ENCODE peak calls at places on chromosomes 3 and 15, in ten cellular contexts. P is body of pancreas, T is ascending aorta, Z is fibroblast of lung, V is A549, B is A673, D is endothelial cell, M is GM12865, W is heart left ventricle, S is activated B cell treated with CpG ODN at 0.5 μM for 24 hours. L is an unnamed sample.

GRCh38 chr3:184261270-184262165 is at the start of gene CAMK2N2:
- DNase-seq in S (peak), W (peak), B (peak), Z (peak), M (peak), T (no peak), V (peak), D (peak), P (peak), L (peak)

GRCh38 chr3:53140575-53141467 is 10.6 kb upstream of the RFT1 start:
- DNase-seq in W (no peak), Z (peak), T (no peak), P (no peak), D (no peak), M (peak), B (no peak), V (no peak), S (no peak), L (no peak)

GRCh38 chr3:157913052-157913451 is 193.2 kb downstream of the SHOX2 start:
- DNase-seq in Z (no peak), T (no peak), D (no peak), V (no peak), P (no peak), S (no peak), M (no peak), W (no peak), B (no peak), L (no peak)

GRCh38 chr3:14285526-14285925 is 106.9 kb downstream of the LSM3 start:
- DNase-seq in S (no peak), V (no peak), Z (no peak), P (no peak), B (no peak), D (no peak), W (no peak), M (no peak), T (no peak), L (no peak)

GRCh38 chr3:124873241-124873640 is 13.9 kb downstream of the ITGB5 start:
- DNase-seq in Z (no peak), P (no peak), S (no peak), D (no peak), M (no peak), B (no peak), V (no peak), W (no peak), T (no peak), L (no peak)

GRCh38 chr15:69876030-69876429 is 221.7 kb downstream of the TLE3 start:
- DNase-seq in P (no peak), B (peak), V (no peak), S (no peak), Z (no peak), M (no peak), W (no peak), D (no peak), T (no peak), L (no peak)

GRCh38 chr15:63469190-63469589 is 35.2 kb upstream of the USP3 start:
- DNase-seq in T (no peak), Z (no peak), D (no peak), B (no peak), W (no peak), P (no peak), S (no peak), M (no peak), V (no peak), L (no peak)

GRCh38 chr3:160929595-160929994 is 173.6 kb downstream of the PPM1L start:
- DNase-seq in T (no peak), V (no peak), P (peak), D (peak), S (no peak), M (no peak), Z (peak), B (no peak), W (peak), L (no peak)

GRCh38 chr15:89812126-89812846 is 2.4 kb downstream of the ANPEP start:
- DNase-seq in P (peak), B (no peak), W (peak), D (no peak), Z (no peak), T (peak), V (no peak), M (no peak), S (no peak), L (peak)

GRCh38 chr3:156620260-156620659 is 54.1 kb upstream of the TIPARP start:
- DNase-seq in D (no peak), W (no peak), T (no peak), P (no peak), Z (peak), M (peak), B (no peak), V (no peak), S (no peak), L (no peak)

GRCh38 chr3:20074226-20075063 is 34.2 kb downstream of the KAT2B start:
- DNase-seq in Z (no peak), W (no peak), D (no peak), M (no peak), T (no peak), B (no peak), V (no peak), P (no peak), S (no peak), L (no peak)

GRCh38 chr15:69060744-69061143 is 46.2 kb downstream of the NOX5 start:
- DNase-seq in W (no peak), P (no peak), M (peak), V (no peak), T (no peak), Z (no peak), D (no peak), B (no peak), S (no peak), L (no peak)

GRCh38 chr3:182717216-182717615 is 76.1 kb upstream of the ATP11B start:
- DNase-seq in S (no peak), W (no peak), B (no peak), P (no peak), V (no peak), D (no peak), M (peak), T (no peak), Z (no peak), L (no peak)

GRCh38 chr3:7144696-7145308 is 283.9 kb downstream of the GRM7 start:
- DNase-seq in Z (peak), M (peak), B (peak), W (no peak), V (peak), S (no peak), D (peak), T (no peak), P (no peak), L (no peak)

GRCh38 chr15:41503669-41504010 is 10.0 kb downstream of the ITPKA start:
- DNase-seq in D (no peak), Z (no peak), V (no peak), P (no peak), S (no peak), T (no peak), B (no peak), W (peak), M (no peak), L (peak)

GRCh38 chr3:161051856-161052255 is 53.3 kb downstream of the B3GALNT1 start:
- DNase-seq in V (no peak), T (no peak), B (no peak), Z (no peak), M (no peak), W (no peak), S (no peak), D (no peak), P (no peak), L (no peak)

GRCh38 chr15:92715753-92716152 is 60.2 kb upstream of the FAM174B start:
- DNase-seq in V (no peak), W (no peak), Z (peak), T (no peak), P (no peak), M (no peak), B (peak), D (no peak), S (no peak), L (no peak)

GRCh38 chr15:42413914-42414313 is 54.6 kb downstream of the CAPN3 start:
- DNase-seq in S (no peak), P (no peak), V (no peak), T (no peak), Z (peak), D (no peak), M (no peak), B (no peak), W (no peak), L (no peak)

GRCh38 chr15:73996939-73997338 is 2.4 kb downstream of the PML start:
- DNase-seq in B (peak), T (no peak), V (no peak), S (no peak), Z (no peak), D (peak), P (no peak), W (no peak), M (peak), L (no peak)

GRCh38 chr3:155744091-155744625 is 713 bp downstream of the PLCH1 start:
- DNase-seq in M (peak), B (peak), P (peak), S (peak), V (peak), Z (no peak), D (peak), T (no peak), W (peak), L (peak)

GRCh38 chr3:98731720-98732238 is 31.4 kb upstream of the ST3GAL6 start:
- DNase-seq in M (no peak), B (no peak), W (no peak), P (no peak), Z (no peak), S (no peak), D (no peak), T (no peak), V (no peak), L (peak)

GRCh38 chr3:86969500-86970189 is 21.3 kb downstream of the VGLL3 start:
- DNase-seq in T (no peak), W (no peak), S (no peak), Z (no peak), M (peak), P (peak), V (no peak), D (peak), B (peak), L (no peak)

GRCh38 chr15:64337761-64338160 is 18.2 kb downstream of the CSNK1G1 start:
- DNase-seq in P (no peak), T (no peak), D (no peak), Z (no peak), V (no peak), B (no peak), S (no peak), W (no peak), M (no peak), L (no peak)

GRCh38 chr15:58752716-58753115 is 3.2 kb upstream of the ADAM10 start:
- DNase-seq in B (no peak), V (no peak), S (no peak), D (no peak), M (no peak), T (no peak), Z (no peak), W (no peak), P (no peak), L (no peak)

GRCh38 chr3:51269466-51269865 is 115.6 kb upstream of the MANF start:
- DNase-seq in D (no peak), W (no peak), B (no peak), T (no peak), S (no peak), M (no peak), Z (peak), V (no peak), P (no peak), L (no peak)

GRCh38 chr3:72123908-72124441 is 339.0 kb upstream of the PROK2 start:
- DNase-seq in S (no peak), B (no peak), T (no peak), D (no peak), V (peak), M (peak), W (no peak), P (peak), Z (peak), L (peak)

GRCh38 chr3:126985143-126985985 is 2.4 kb downstream of the PLXNA1 start:
- DNase-seq in D (no peak), B (no peak), V (no peak), P (no peak), W (no peak), T (no peak), Z (no peak), M (no peak), S (no peak), L (no peak)
- TF ChIP-seq CTCF in D (no peak), B (no peak), V (no peak), P (no peak), W (no peak), T (no peak), Z (no peak), M (no peak), S (no peak), L (no peak)

GRCh38 chr15:91017716-91018115 is 4.7 kb downstream of the VPS33B start:
- DNase-seq in W (no peak), S (no peak), B (no peak), V (no peak), P (no peak), Z (no peak), T (no peak), D (no peak), M (no peak), L (no peak)
- TF ChIP-seq CTCF in W (no peak), S (no peak), B (no peak), V (no peak), P (no peak), Z (no peak), T (no peak), D (no peak), M (no peak), L (no peak)

GRCh38 chr15:40307421-40308165 is at the start of gene PLCB2:
- DNase-seq in W (peak), P (no peak), T (no peak), D (peak), M (peak), B (no peak), S (peak), V (peak), Z (no peak), L (no peak)
- TF ChIP-seq CTCF in W (peak), P (no peak), T (no peak), D (no peak), M (peak), B (peak), S (no peak), V (no peak), Z (no peak), L (no peak)

GRCh38 chr15:39013262-39013661 is 448.6 kb upstream of the RASGRP1 start:
- DNase-seq in V (no peak), Z (no peak), S (no peak), W (no peak), T (no peak), M (no peak), D (no peak), B (no peak), P (no peak), L (no peak)
- TF ChIP-seq CTCF in V (no peak), Z (no peak), S (no peak), W (no peak), T (no peak), M (no peak), D (no peak), B (no peak), P (no peak), L (no peak)

GRCh38 chr3:38283810-38284775 is 2.0 kb downstream of the SLC22A14 start:
- DNase-seq in S (no peak), D (no peak), Z (peak), T (no peak), W (no peak), P (no peak), M (no peak), V (no peak), B (peak), L (no peak)

GRCh38 chr3:38276917-38277630 is 5.0 kb upstream of the SLC22A14 start:
- DNase-seq in S (no peak), W (no peak), V (no peak), B (no peak), P (no peak), D (no peak), Z (no peak), T (no peak), M (no peak), L (no peak)

GRCh38 chr3:38278841-38279240 is 3.3 kb upstream of the SLC22A14 start:
- DNase-seq in Z (no peak), T (no peak), D (no peak), W (no peak), S (no peak), B (no peak), V (no peak), P (no peak), M (no peak), L (no peak)

GRCh38 chr3:38276081-38276916 is 5.8 kb upstream of the SLC22A14 start:
- DNase-seq in T (no peak), S (no peak), W (no peak), V (no peak), P (no peak), Z (no peak), D (no peak), M (no peak), B (no peak), L (no peak)

GRCh38 chr3:38281895-38282686 is at the start of gene SLC22A14:
- DNase-seq in V (no peak), T (no peak), S (no peak), B (no peak), W (no peak), P (no peak), Z (no peak), D (no peak), M (peak), L (no peak)
- TF ChIP-seq CTCF in V (no peak), T (no peak), S (no peak), B (peak), W (no peak), P (no peak), Z (no peak), D (peak), M (peak), L (no peak)

L was measured in RWPE1.